ENCODE peak calls at places on chromosomes 5 and 9, in six cellular contexts. One of them, this sample, is unnamed.

GRCh38 chr9:116088396-116088795 is 65.2 kb upstream of the PAPPA start:
- DNase-seq in cardiac fibroblast: no peak
- DNase-seq in activated effector memory CD4-positive, alpha-beta T cell treated with Interleukin-2 at 50 U/mL for 16 hours: no peak
- DNase-seq in GM10248: no peak
- DNase-seq in head of caudate nucleus: no peak
- DNase-seq in IMR-90: no peak
- DNase-seq in this sample: no peak

GRCh38 chr9:35689601-35690446 is at the start of gene TPM2:
- DNase-seq in cardiac fibroblast: peak; percentile 90
- DNase-seq in activated effector memory CD4-positive, alpha-beta T cell treated with Interleukin-2 at 50 U/mL for 16 hours: no peak
- DNase-seq in GM10248: peak; percentile 55
- DNase-seq in head of caudate nucleus: no peak
- DNase-seq in IMR-90: peak; percentile 90
- DNase-seq in this sample: no peak

GRCh38 chr5:52709171-52709925 is 78.4 kb upstream of the ITGA1 start:
- DNase-seq in cardiac fibroblast: no peak
- DNase-seq in activated effector memory CD4-positive, alpha-beta T cell treated with Interleukin-2 at 50 U/mL for 16 hours: no peak
- DNase-seq in GM10248: peak; percentile 7
- DNase-seq in head of caudate nucleus: no peak
- DNase-seq in IMR-90: peak; percentile 42
- DNase-seq in this sample: no peak

GRCh38 chr9:74760031-74760700 is 127.6 kb downstream of the TRPM6 start:
- DNase-seq in cardiac fibroblast: peak; percentile 78
- DNase-seq in activated effector memory CD4-positive, alpha-beta T cell treated with Interleukin-2 at 50 U/mL for 16 hours: no peak
- DNase-seq in GM10248: no peak
- DNase-seq in head of caudate nucleus: no peak
- DNase-seq in IMR-90: peak; percentile 97
- DNase-seq in this sample: no peak

GRCh38 chr5:177468329-177469058 is 4.9 kb downstream of the DBN1 start:
- DNase-seq in cardiac fibroblast: peak; percentile 45
- DNase-seq in activated effector memory CD4-positive, alpha-beta T cell treated with Interleukin-2 at 50 U/mL for 16 hours: no peak
- DNase-seq in GM10248: no peak
- DNase-seq in head of caudate nucleus: no peak
- DNase-seq in IMR-90: peak; percentile 70
- DNase-seq in this sample: no peak

GRCh38 chr9:89864257-89864656 is 259.4 kb downstream of the GADD45G start:
- DNase-seq in cardiac fibroblast: no peak
- DNase-seq in activated effector memory CD4-positive, alpha-beta T cell treated with Interleukin-2 at 50 U/mL for 16 hours: no peak
- DNase-seq in GM10248: no peak
- DNase-seq in head of caudate nucleus: no peak
- DNase-seq in IMR-90: no peak
- DNase-seq in this sample: no peak

GRCh38 chr5:62149894-62150293 is 156.1 kb upstream of the KIF2A start:
- DNase-seq in cardiac fibroblast: no peak
- DNase-seq in activated effector memory CD4-positive, alpha-beta T cell treated with Interleukin-2 at 50 U/mL for 16 hours: no peak
- DNase-seq in GM10248: no peak
- DNase-seq in head of caudate nucleus: no peak
- DNase-seq in IMR-90: no peak
- DNase-seq in this sample: no peak

GRCh38 chr9:120534266-120534665 is 45.7 kb downstream of the CDK5RAP2 start:
- DNase-seq in cardiac fibroblast: no peak
- DNase-seq in activated effector memory CD4-positive, alpha-beta T cell treated with Interleukin-2 at 50 U/mL for 16 hours: no peak
- DNase-seq in GM10248: no peak
- DNase-seq in head of caudate nucleus: no peak
- DNase-seq in IMR-90: no peak
- DNase-seq in this sample: no peak

GRCh38 chr9:93931905-93932304 is 23.2 kb downstream of the BARX1 start:
- DNase-seq in cardiac fibroblast: no peak
- DNase-seq in activated effector memory CD4-positive, alpha-beta T cell treated with Interleukin-2 at 50 U/mL for 16 hours: no peak
- DNase-seq in GM10248: no peak
- DNase-seq in head of caudate nucleus: no peak
- DNase-seq in IMR-90: no peak
- DNase-seq in this sample: no peak

GRCh38 chr9:108724669-108725068 is 131.1 kb downstream of the ACTL7B start:
- DNase-seq in cardiac fibroblast: no peak
- DNase-seq in activated effector memory CD4-positive, alpha-beta T cell treated with Interleukin-2 at 50 U/mL for 16 hours: no peak
- DNase-seq in GM10248: no peak
- DNase-seq in head of caudate nucleus: no peak
- DNase-seq in IMR-90: no peak
- DNase-seq in this sample: no peak

GRCh38 chr5:68884893-68885292 is 208.9 kb upstream of the SLC30A5 start:
- DNase-seq in cardiac fibroblast: peak; percentile 17
- DNase-seq in activated effector memory CD4-positive, alpha-beta T cell treated with Interleukin-2 at 50 U/mL for 16 hours: no peak
- DNase-seq in GM10248: no peak
- DNase-seq in head of caudate nucleus: peak; percentile 23
- DNase-seq in IMR-90: no peak
- DNase-seq in this sample: no peak

GRCh38 chr9:18890372-18890771 is 142.6 kb downstream of the SAXO1 start:
- DNase-seq in cardiac fibroblast: peak; percentile 69
- DNase-seq in activated effector memory CD4-positive, alpha-beta T cell treated with Interleukin-2 at 50 U/mL for 16 hours: no peak
- DNase-seq in GM10248: peak; percentile 24
- DNase-seq in head of caudate nucleus: no peak
- DNase-seq in IMR-90: peak; percentile 41
- DNase-seq in this sample: no peak

GRCh38 chr5:139647406-139648204 is 544 bp upstream of the CXXC5 start:
- DNase-seq in cardiac fibroblast: no peak
- DNase-seq in activated effector memory CD4-positive, alpha-beta T cell treated with Interleukin-2 at 50 U/mL for 16 hours: no peak
- DNase-seq in GM10248: no peak
- DNase-seq in head of caudate nucleus: peak; percentile 4
- DNase-seq in IMR-90: no peak
- DNase-seq in this sample: no peak

GRCh38 chr9:16884952-16885513 is 14.6 kb upstream of the BNC2 start:
- DNase-seq in cardiac fibroblast: peak; percentile 57
- DNase-seq in activated effector memory CD4-positive, alpha-beta T cell treated with Interleukin-2 at 50 U/mL for 16 hours: no peak
- DNase-seq in GM10248: no peak
- DNase-seq in head of caudate nucleus: no peak
- DNase-seq in IMR-90: peak; percentile 98
- DNase-seq in this sample: no peak

GRCh38 chr5:147339313-147339712 is 104.5 kb downstream of the STK32A start:
- DNase-seq in cardiac fibroblast: no peak
- DNase-seq in activated effector memory CD4-positive, alpha-beta T cell treated with Interleukin-2 at 50 U/mL for 16 hours: no peak
- DNase-seq in GM10248: no peak
- DNase-seq in head of caudate nucleus: no peak
- DNase-seq in IMR-90: no peak
- DNase-seq in this sample: no peak

GRCh38 chr5:157543825-157544622 is 31.6 kb downstream of the ADAM19 start:
- DNase-seq in cardiac fibroblast: peak; percentile 76
- DNase-seq in activated effector memory CD4-positive, alpha-beta T cell treated with Interleukin-2 at 50 U/mL for 16 hours: no peak
- DNase-seq in GM10248: no peak
- DNase-seq in head of caudate nucleus: no peak
- DNase-seq in IMR-90: peak; percentile 87
- DNase-seq in this sample: no peak

GRCh38 chr5:956941-957729 is 51.5 kb upstream of the NKD2 start:
- DNase-seq in cardiac fibroblast: peak; percentile 93
- DNase-seq in activated effector memory CD4-positive, alpha-beta T cell treated with Interleukin-2 at 50 U/mL for 16 hours: no peak
- DNase-seq in GM10248: peak; percentile 74
- DNase-seq in head of caudate nucleus: no peak
- DNase-seq in IMR-90: peak; percentile 90
- DNase-seq in this sample: no peak

GRCh38 chr5:96963267-96963666 is 27.4 kb downstream of the LNPEP start:
- DNase-seq in cardiac fibroblast: peak; percentile 70
- DNase-seq in activated effector memory CD4-positive, alpha-beta T cell treated with Interleukin-2 at 50 U/mL for 16 hours: no peak
- DNase-seq in GM10248: no peak
- DNase-seq in head of caudate nucleus: peak; percentile 6
- DNase-seq in IMR-90: peak; percentile 82
- DNase-seq in this sample: no peak

GRCh38 chr9:128862401-128862851 is 19.3 kb downstream of the KYAT1 start:
- DNase-seq in cardiac fibroblast: no peak
- DNase-seq in activated effector memory CD4-positive, alpha-beta T cell treated with Interleukin-2 at 50 U/mL for 16 hours: no peak
- DNase-seq in GM10248: no peak
- DNase-seq in head of caudate nucleus: no peak
- DNase-seq in IMR-90: no peak
- DNase-seq in this sample: no peak

GRCh38 chr5:55665065-55665464 is 47.1 kb downstream of the SLC38A9 start:
- DNase-seq in cardiac fibroblast: peak; percentile 35
- DNase-seq in activated effector memory CD4-positive, alpha-beta T cell treated with Interleukin-2 at 50 U/mL for 16 hours: no peak
- DNase-seq in GM10248: no peak
- DNase-seq in head of caudate nucleus: no peak
- DNase-seq in IMR-90: no peak
- DNase-seq in this sample: no peak

GRCh38 chr5:54171645-54172384 is 138.6 kb downstream of the ARL15 start:
- DNase-seq in cardiac fibroblast: no peak
- DNase-seq in activated effector memory CD4-positive, alpha-beta T cell treated with Interleukin-2 at 50 U/mL for 16 hours: no peak
- DNase-seq in GM10248: no peak
- DNase-seq in head of caudate nucleus: no peak
- DNase-seq in IMR-90: peak; percentile 81
- DNase-seq in this sample: no peak

GRCh38 chr5:51230336-51230735 is 152.9 kb upstream of the ISL1 start:
- DNase-seq in cardiac fibroblast: no peak
- DNase-seq in activated effector memory CD4-positive, alpha-beta T cell treated with Interleukin-2 at 50 U/mL for 16 hours: no peak
- DNase-seq in GM10248: no peak
- DNase-seq in head of caudate nucleus: no peak
- DNase-seq in IMR-90: no peak
- DNase-seq in this sample: no peak

GRCh38 chr5:77255617-77256016 is 45.1 kb downstream of the PDE8B start:
- DNase-seq in cardiac fibroblast: no peak
- DNase-seq in activated effector memory CD4-positive, alpha-beta T cell treated with Interleukin-2 at 50 U/mL for 16 hours: no peak
- DNase-seq in GM10248: no peak
- DNase-seq in head of caudate nucleus: no peak
- DNase-seq in IMR-90: no peak
- DNase-seq in this sample: no peak

GRCh38 chr5:101904736-101905135 is 391.3 kb downstream of the SLCO4C1 start:
- DNase-seq in cardiac fibroblast: peak; percentile 44
- DNase-seq in activated effector memory CD4-positive, alpha-beta T cell treated with Interleukin-2 at 50 U/mL for 16 hours: no peak
- DNase-seq in GM10248: no peak
- DNase-seq in head of caudate nucleus: no peak
- DNase-seq in IMR-90: no peak
- DNase-seq in this sample: no peak

This sample was measured in T-helper 22 cell.